ENCODE peak calls at places on chromosomes 16 and 17, in nine cellular contexts. X is IMR-90; J is CD8-positive, alpha-beta memory T cell; N is left ventricle myocardium inferior; Q is breast epithelium; W is testis; G is transverse colon; K is psoas muscle; L is PC-3. H is an unnamed sample.
A peak's percentile ranks its signal among the peaks of the same experiment; 100 is the strongest.

GRCh38 chr17:45316271-45317112 is at the start of gene MAP3K14:
- DNase-seq in X (peak; percentile 64), J (peak; percentile 64), N (peak; percentile 80), Q (peak; percentile 71), W (peak; percentile 68), G (peak; percentile 77), K (peak; percentile 90), L (peak; percentile 67), H (no peak)

GRCh38 chr16:56268799-56269198 is 77.5 kb downstream of the GNAO1 start:
- DNase-seq in X (no peak), J (no peak), N (no peak), Q (no peak), W (no peak), G (no peak), K (no peak), L (no peak), H (no peak)

GRCh38 chr16:64629622-64630021 is 492.2 kb downstream of the CDH11 start:
- DNase-seq in X (no peak), J (no peak), N (no peak), Q (no peak), W (no peak), G (no peak), K (no peak), L (peak; percentile 6), H (no peak)

GRCh38 chr16:10385725-10386516 is at the start of gene ATF7IP2:
- DNase-seq in X (peak; percentile 77), J (peak; percentile 75), N (peak; percentile 92), Q (peak; percentile 66), W (peak; percentile 96), G (peak; percentile 86), K (peak; percentile 85), L (peak; percentile 90), H (peak; percentile 94)

GRCh38 chr16:2840914-2841313 is 10.8 kb downstream of the ZG16B start:
- DNase-seq in X (no peak), J (no peak), N (peak; percentile 9), Q (no peak), W (no peak), G (no peak), K (peak; percentile 36), L (no peak), H (no peak)

GRCh38 chr17:35188111-35188510 is 6.1 kb downstream of the SLC35G3 start:
- DNase-seq in X (no peak), J (no peak), N (no peak), Q (no peak), W (no peak), G (no peak), K (no peak), L (no peak), H (no peak)

GRCh38 chr16:53090591-53091507 is 36.1 kb downstream of the CHD9 start:
- DNase-seq in X (peak; percentile 98), J (no peak), N (peak; percentile 93), Q (peak; percentile 96), W (peak; percentile 87), G (peak; percentile 88), K (peak; percentile 97), L (no peak), H (peak; percentile 89)

GRCh38 chr16:50335198-50335958 is 33.4 kb downstream of the BRD7 start:
- DNase-seq in X (peak; percentile 33), J (peak; percentile 19), N (no peak), Q (no peak), W (no peak), G (no peak), K (no peak), L (no peak), H (peak; percentile 57)

GRCh38 chr17:79667746-79668145 is 56.9 kb upstream of the RBFOX3 start:
- DNase-seq in X (no peak), J (no peak), N (peak; percentile 3), Q (no peak), W (no peak), G (no peak), K (no peak), L (no peak), H (no peak)

DNA sequence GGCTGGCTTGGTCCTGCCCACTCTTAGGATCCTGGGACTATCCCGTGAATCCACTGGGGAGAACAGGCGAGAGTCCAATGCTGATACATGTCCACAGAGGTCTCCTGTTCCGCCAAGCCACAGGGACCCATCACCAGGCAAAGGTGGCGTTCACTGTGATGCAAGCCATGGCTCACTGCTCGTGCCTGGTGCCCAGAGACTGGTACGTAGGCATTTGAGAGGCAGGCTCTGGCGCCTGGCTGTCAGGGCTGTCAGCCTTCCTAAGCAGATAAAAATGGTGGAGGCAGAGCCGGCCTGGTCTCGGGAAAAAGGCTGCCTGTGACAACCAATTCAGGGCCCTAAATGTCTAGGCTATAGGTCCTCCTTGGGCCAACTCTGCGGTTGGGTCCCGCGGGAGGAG is 2329.0 kb downstream of the TP53TG3F start:
- DNase-seq in X (no peak), J (no peak), N (no peak), Q (no peak), W (no peak), G (no peak), K (no peak), L (no peak), H (no peak)
- H3K9me3 ChIP-seq in X (peaks cover 52% of the 10 kb centered on the region), J (peaks cover 5% of the 10 kb centered on the region), N (peaks cover 14% of the 10 kb centered on the region), Q (peaks cover 8% of the 10 kb centered on the region), W (no peaks in the 10 kb centered on the region), G (peaks cover 10% of the 10 kb centered on the region), K (peaks cover 7% of the 10 kb centered on the region), L (no peaks in the 10 kb centered on the region), H (no peaks in the 10 kb centered on the region)

GRCh38 chr16:24729967-24730815 is 740 bp downstream of the TNRC6A start:
- DNase-seq in X (peak; percentile 18), J (peak; percentile 27), N (peak; percentile 44), Q (no peak), W (peak; percentile 83), G (peak; percentile 43), K (no peak), L (no peak), H (peak; percentile 51)

GRCh38 chr16:24734382-24734781 is 4.9 kb downstream of the TNRC6A start:
- DNase-seq in X (peak; percentile 72), J (no peak), N (no peak), Q (no peak), W (no peak), G (no peak), K (no peak), L (no peak), H (no peak)

GRCh38 chr16:24730914-24731313 is 1.5 kb downstream of the TNRC6A start:
- DNase-seq in X (no peak), J (no peak), N (no peak), Q (no peak), W (no peak), G (no peak), K (no peak), L (no peak), H (no peak)

GRCh38 chr16:24729243-24729966 is at the start of gene TNRC6A:
- DNase-seq in X (peak; percentile 86), J (peak; percentile 63), N (peak; percentile 91), Q (peak; percentile 80), W (peak; percentile 90), G (peak; percentile 90), K (peak; percentile 97), L (peak; percentile 74), H (peak; percentile 92)

GRCh38 chr16:24731722-24732419 is 2.4 kb downstream of the TNRC6A start:
- DNase-seq in X (no peak), J (no peak), N (peak; percentile 55), Q (no peak), W (peak; percentile 67), G (no peak), K (peak; percentile 66), L (no peak), H (no peak)
- H3K4me1 ChIP-seq in X (peaks cover 23% of the 10 kb centered on the region), J (peaks cover 52% of the 10 kb centered on the region), N (peaks cover 75% of the 10 kb centered on the region), Q (peaks cover 33% of the 10 kb centered on the region), W (peaks cover 52% of the 10 kb centered on the region), G (peaks cover 10% of the 10 kb centered on the region), K (peaks cover 53% of the 10 kb centered on the region), L (peaks cover 22% of the 10 kb centered on the region), H (no peaks in the 10 kb centered on the region)

GRCh38 chr16:31676731-31677130 is 149.0 kb downstream of the AHSP start:
- DNase-seq in X (no peak), J (no peak), N (no peak), Q (no peak), W (no peak), G (no peak), K (no peak), L (no peak), H (no peak)
- H3K9me3 ChIP-seq in X (no peaks in the 10 kb centered on the region), J (no peaks in the 10 kb centered on the region), N (peaks cover 2% of the 10 kb centered on the region), Q (no peaks in the 10 kb centered on the region), W (no peaks in the 10 kb centered on the region), G (no peaks in the 10 kb centered on the region), K (no peaks in the 10 kb centered on the region), L (no peaks in the 10 kb centered on the region), H (no peaks in the 10 kb centered on the region)

GRCh38 chr16:369866-370436 is 387 bp downstream of the MRPL28 start:
- DNase-seq in X (no peak), J (no peak), N (no peak), Q (no peak), W (no peak), G (no peak), K (no peak), L (peak; percentile 9), H (no peak)
- H3K4me1 ChIP-seq in X (peaks cover 7% of the 10 kb centered on the region), J (peaks cover 14% of the 10 kb centered on the region), N (peaks cover 23% of the 10 kb centered on the region), Q (no peaks in the 10 kb centered on the region), W (peaks cover 27% of the 10 kb centered on the region), G (peaks cover 12% of the 10 kb centered on the region), K (peaks cover 13% of the 10 kb centered on the region), L (peaks cover 5% of the 10 kb centered on the region), H (no peaks in the 10 kb centered on the region)

GRCh38 chr16:35185366-35186044 is 1726.1 kb downstream of the TP53TG3F start:
- DNase-seq in X (no peak), J (no peak), N (no peak), Q (no peak), W (no peak), G (no peak), K (no peak), L (no peak), H (no peak)
- H3K9me3 ChIP-seq in X (peaks cover 32% of the 10 kb centered on the region), J (no peaks in the 10 kb centered on the region), N (no peaks in the 10 kb centered on the region), Q (peaks cover 7% of the 10 kb centered on the region), W (no peaks in the 10 kb centered on the region), G (no peaks in the 10 kb centered on the region), K (no peaks in the 10 kb centered on the region), L (no peaks in the 10 kb centered on the region), H (no peaks in the 10 kb centered on the region)

H was measured in Peyer's patch.